ENCODE peak calls at places on chromosomes 12 and 14, in six cellular contexts. E, I, X, H, O and B are unnamed samples. For H3K27me3, the result is how much of the 10 kb centered on the place peaks cover.

GRCh38 chr14:99513946-99514551 is 32.8 kb downstream of the CCNK start:
- DNase-seq in E (no peak), I (no peak), H (no peak), O (no peak), X (no peak), B (peak)

GRCh38 chr14:74988131-74988530 is 14.6 kb upstream of the EIF2B2 start:
- DNase-seq in X (no peak), I (no peak), E (no peak), O (no peak), H (no peak), B (no peak)

GRCh38 chr12:98646165-98646764 is 1.2 kb downstream of the APAF1 start:
- DNase-seq in H (no peak), E (no peak), I (no peak), X (no peak), O (no peak), B (no peak)

GRCh38 chr12:28870839-28871440 is 278.1 kb upstream of the FAR2 start:
- DNase-seq in X (no peak), O (no peak), H (no peak), E (no peak), I (no peak), B (no peak)

GRCh38 chr12:101051901-101052550 is 158.0 kb downstream of the SLC5A8 start:
- DNase-seq in E (peak), I (no peak), O (no peak), H (no peak), X (peak), B (no peak)

GRCh38 chr14:99524091-99524661 is 43.0 kb downstream of the CCNK start:
- DNase-seq in H (no peak), O (peak), I (no peak), X (peak), E (no peak), B (no peak)

GRCh38 chr14:75805646-75806045 is 144.6 kb downstream of the TTLL5 start:
- DNase-seq in H (no peak), I (no peak), O (no peak), X (no peak), E (no peak), B (no peak)

GRCh38 chr12:42372154-42372791 is 46.3 kb downstream of the PPHLN1 start:
- DNase-seq in H (peak), O (no peak), I (no peak), X (no peak), E (no peak), B (peak)

GRCh38 chr14:75720828-75721227 is 59.8 kb downstream of the TTLL5 start:
- DNase-seq in I (peak), X (peak), E (no peak), O (no peak), H (no peak), B (no peak)

GRCh38 chr12:13000935-13001724 is 1.1 kb upstream of the HEBP1 start:
- DNase-seq in O (peak), X (peak), I (no peak), H (no peak), E (no peak), B (peak)

GRCh38 chr14:100688598-100689499 is 37.8 kb upstream of the DLK1 start:
- DNase-seq in X (no peak), H (peak), I (no peak), O (no peak), E (peak), B (no peak)

GRCh38 chr12:47236109-47236714 is 156.5 kb upstream of the AMIGO2 start:
- DNase-seq in H (no peak), O (no peak), E (peak), X (no peak), I (no peak), B (no peak)

GRCh38 chr12:84719997-84720396 is 192.6 kb downstream of the SLC6A15 start:
- DNase-seq in I (no peak), H (no peak), E (no peak), O (no peak), X (no peak), B (no peak)

GRCh38 chr12:22974865-22975264 is 349.9 kb downstream of the ETNK1 start:
- DNase-seq in X (no peak), H (no peak), I (no peak), O (no peak), E (peak), B (no peak)

GRCh38 chr12:123106640-123107359 is 44.1 kb downstream of the PITPNM2 start:
- DNase-seq in O (peak), E (no peak), I (no peak), H (no peak), X (no peak), B (peak)

GRCh38 chr14:73762375-73762822 is 48.2 kb upstream of the PNMA1 start:
- DNase-seq in E (no peak), I (no peak), O (no peak), H (no peak), X (no peak), B (no peak)

GRCh38 chr14:61121293-61121897 is 140.3 kb downstream of the SLC38A6 start:
- DNase-seq in O (peak), H (no peak), I (no peak), X (no peak), E (no peak), B (no peak)

GRCh38 chr12:110579239-110579888 is 3.8 kb downstream of the PPTC7 start:
- DNase-seq in O (no peak), X (no peak), I (no peak), E (no peak), H (no peak), B (peak)

GRCh38 chr14:75452324-75452723 is 24.5 kb downstream of the JDP2 start:
- DNase-seq in H (no peak), E (no peak), I (no peak), O (no peak), X (no peak), B (peak)

GRCh38 chr14:88323520-88324199 is 591 bp upstream of the KCNK10 start:
- DNase-seq in I (no peak), X (no peak), E (no peak), O (no peak), H (no peak), B (peak)

GRCh38 chr12:64600164-64600561 is 10.1 kb upstream of the RASSF3 start:
- DNase-seq in X (no peak), O (no peak), H (no peak), I (no peak), E (no peak), B (peak)

GRCh38 chr12:1496162-1496925 is 98.0 kb downstream of the FBXL14 start:
- DNase-seq in I (peak), O (no peak), X (no peak), H (no peak), E (no peak), B (peak)

DNA sequence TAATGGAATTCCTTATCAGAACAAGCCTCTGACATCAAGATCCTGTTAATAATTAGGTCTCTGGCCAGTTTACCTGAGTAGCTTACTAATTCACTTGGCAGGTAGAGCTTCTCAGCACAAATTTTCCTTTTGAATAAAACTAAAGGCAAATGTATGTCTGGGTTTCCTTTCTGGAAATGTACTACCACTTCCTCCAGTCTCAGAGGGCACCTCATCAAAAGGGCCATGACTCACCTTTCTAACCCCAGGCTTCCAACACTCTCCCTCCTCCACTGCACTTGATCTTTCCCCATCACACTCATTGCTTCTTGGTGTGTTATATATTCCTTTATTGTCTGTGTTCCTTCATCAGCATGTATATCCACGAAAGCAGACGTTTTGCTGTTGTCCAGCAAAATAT is 90.5 kb downstream of the SLC2A13 start:
- DNase-seq in X (no peak), E (no peak), I (no peak), H (no peak), O (no peak), B (no peak)
- H3K27me3 ChIP-seq in X (under half), E (under half), I (under half), H (under half), O (under half), B (under half)

DNA sequence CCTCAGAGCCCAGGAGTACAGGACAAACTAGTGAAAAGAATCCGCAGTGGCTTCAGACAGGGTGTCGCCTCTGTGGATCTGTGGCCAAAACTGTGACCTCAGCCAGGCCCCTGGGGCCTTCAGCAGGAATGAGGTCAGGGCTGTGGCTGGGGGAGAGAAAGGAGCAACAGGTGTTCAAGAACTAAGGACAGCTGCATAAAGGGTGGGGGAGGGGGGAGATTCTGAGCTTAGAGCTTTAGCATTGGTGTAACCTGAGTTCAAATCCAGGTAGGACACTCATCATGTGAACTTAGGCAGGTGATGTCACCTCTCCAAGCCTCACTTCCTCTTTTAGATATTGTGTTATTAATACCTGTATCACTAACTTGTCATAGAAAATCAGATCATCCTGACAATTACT is 40.9 kb upstream of the CORO1C start:
- DNase-seq in I (no peak), X (no peak), H (no peak), O (no peak), E (no peak), B (no peak)
- H3K27ac ChIP-seq in I (no peak), X (no peak), H (no peak), O (peak), E (no peak), B (no peak)

GRCh38 chr12:114684870-114685273 is 897 bp upstream of the TBX3 start:
- DNase-seq in H (no peak), X (no peak), O (no peak), E (no peak), I (no peak), B (no peak)
- H3K27me3 ChIP-seq in H (under half), X (under half), O (half or more), E (under half), I (under half), B (half or more)

DNA sequence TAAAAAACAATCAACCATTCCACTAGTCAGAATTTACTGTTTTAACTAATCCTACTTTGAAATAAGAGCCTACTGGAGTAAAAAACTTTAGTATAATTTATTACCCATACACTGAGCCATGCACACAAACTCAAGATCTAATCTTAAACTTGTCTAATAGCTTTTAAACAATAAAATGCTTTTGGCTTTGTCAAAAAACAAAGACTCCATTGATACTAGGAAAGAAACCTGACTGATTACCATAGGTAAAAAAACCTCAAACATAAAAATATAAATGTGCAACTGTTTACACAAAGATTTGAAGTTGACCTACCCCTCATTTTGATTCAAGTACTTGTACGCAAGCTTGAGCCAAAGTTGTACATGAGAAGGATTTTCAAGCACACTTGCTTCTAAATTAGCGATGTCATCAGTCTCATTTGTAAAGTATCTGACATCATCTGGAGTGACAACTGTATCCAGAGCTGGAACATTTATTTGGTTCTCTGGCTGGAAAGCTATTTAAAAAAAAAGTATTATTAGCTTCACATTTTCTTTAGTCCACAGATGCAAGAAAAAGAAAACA is 36.1 kb downstream of the ZFC3H1 start:
- DNase-seq in X (no peak), E (no peak), O (no peak), I (no peak), H (no peak), B (no peak)
- H3K27ac ChIP-seq in X (no peak), E (no peak), O (no peak), I (no peak), H (no peak), B (no peak)